ENCODE peak calls at places on chromosomes 1 and 21, in five cellular contexts. A, Q, H, E and F are unnamed samples.

GRCh38 chr1:65630855-65631254 is 161.8 kb upstream of the PDE4B start:
- DNase-seq in H (no peak), A (no peak), E (no peak), Q (no peak), F (no peak)

GRCh38 chr1:161196111-161196510 is 2.7 kb downstream of the ADAMTS4 start:
- DNase-seq in E (no peak), Q (no peak), H (no peak), A (no peak), F (no peak)

GRCh38 chr1:204738506-204738905 is 53.0 kb upstream of the LRRN2 start:
- DNase-seq in A (no peak), Q (no peak), H (no peak), E (no peak), F (no peak)

GRCh38 chr1:78779831-78780230 is 130.2 kb downstream of the IFI44 start:
- DNase-seq in H (no peak), E (no peak), Q (no peak), A (no peak), F (no peak)

GRCh38 chr1:182702826-182703524 is 18.6 kb upstream of the RGS8 start:
- DNase-seq in Q (no peak), A (no peak), E (no peak), H (no peak), F (no peak)

GRCh38 chr21:28336299-28336698 is 656.4 kb downstream of the LTN1 start:
- DNase-seq in Q (no peak), H (peak), E (no peak), A (no peak), F (no peak)

GRCh38 chr1:119711804-119712341 is at the start of gene PHGDH:
- DNase-seq in Q (peak), H (peak), E (peak), A (peak), F (peak)

GRCh38 chr21:18298228-18298627 is 53.6 kb downstream of the CHODL start:
- DNase-seq in E (no peak), H (no peak), A (no peak), Q (no peak), F (no peak)

GRCh38 chr1:214952648-214953047 is 129.9 kb upstream of the KCNK2 start:
- DNase-seq in E (no peak), A (no peak), Q (no peak), H (no peak), F (peak)

GRCh38 chr1:100631015-100631521 is 88.5 kb upstream of the VCAM1 start:
- DNase-seq in E (no peak), A (no peak), H (no peak), Q (no peak), F (no peak)

GRCh38 chr1:234398849-234399381 is 25.7 kb downstream of the COA6 start:
- DNase-seq in H (no peak), E (peak), A (no peak), Q (no peak), F (no peak)

GRCh38 chr21:34830386-34831140 is 161.8 kb downstream of the CLIC6 start:
- DNase-seq in A (no peak), H (no peak), Q (no peak), E (no peak), F (no peak)

GRCh38 chr1:30422251-30422650 is 301.1 kb downstream of the MATN1 start:
- DNase-seq in E (no peak), Q (no peak), H (no peak), A (no peak), F (peak)

GRCh38 chr1:14443164-14443787 is 155.2 kb upstream of the KAZN start:
- DNase-seq in A (no peak), E (no peak), Q (peak), H (no peak), F (no peak)

GRCh38 chr1:8089535-8090228 is 63.6 kb upstream of the ERRFI1 start:
- DNase-seq in H (no peak), E (no peak), Q (no peak), A (no peak), F (no peak)

GRCh38 chr1:24020032-24020431 is 39.9 kb upstream of the SRSF10 start:
- DNase-seq in A (no peak), H (no peak), Q (no peak), E (no peak), F (no peak)

GRCh38 chr1:40432644-40433385 is 17.5 kb upstream of the ZFP69B start:
- DNase-seq in E (no peak), A (no peak), H (no peak), Q (no peak), F (no peak)

GRCh38 chr1:147879911-147880310 is 22.7 kb upstream of the GJA8 start:
- DNase-seq in E (no peak), H (no peak), Q (no peak), A (no peak), F (no peak)

GRCh38 chr1:7761103-7761502 is 10.0 kb upstream of the VAMP3 start:
- DNase-seq in E (no peak), H (no peak), Q (no peak), A (no peak), F (no peak)

GRCh38 chr1:235865565-235866206 is 1.0 kb downstream of the LYST start:
- DNase-seq in A (no peak), Q (no peak), E (no peak), H (no peak), F (no peak)

DNA sequence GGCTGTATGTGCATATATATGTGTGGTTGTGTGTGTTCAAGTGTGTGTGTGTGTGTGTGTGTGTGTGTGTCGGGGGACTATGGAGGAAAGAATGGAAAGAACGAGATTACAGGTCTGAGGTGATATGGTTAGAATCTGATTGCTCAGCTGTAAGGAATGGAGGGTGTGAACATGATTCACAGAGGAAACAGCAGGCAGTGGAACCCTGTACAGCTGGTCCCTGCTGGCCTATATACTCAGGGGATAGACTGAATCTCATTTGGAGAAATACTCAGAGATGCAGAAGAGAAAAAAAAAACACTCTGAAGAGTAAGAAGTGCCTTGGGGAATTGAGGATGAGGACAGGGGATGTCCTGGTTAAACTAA is 180.1 kb upstream of the ESRRG start:
- DNase-seq in Q (no peak), A (no peak), E (no peak), H (no peak), F (no peak)
- TF ChIP-seq KDM1A in Q (no peak), A (no peak), E (no peak), H (no peak), F (no peak)

GRCh38 chr1:226125097-226125630 is 61.4 kb downstream of the ACBD3 start:
- DNase-seq in E (peak), A (peak), Q (peak), H (peak), F (peak)
- H3K4me2 ChIP-seq in E (peak), A (peak), Q (peak), H (peak), F (peak)

DNA sequence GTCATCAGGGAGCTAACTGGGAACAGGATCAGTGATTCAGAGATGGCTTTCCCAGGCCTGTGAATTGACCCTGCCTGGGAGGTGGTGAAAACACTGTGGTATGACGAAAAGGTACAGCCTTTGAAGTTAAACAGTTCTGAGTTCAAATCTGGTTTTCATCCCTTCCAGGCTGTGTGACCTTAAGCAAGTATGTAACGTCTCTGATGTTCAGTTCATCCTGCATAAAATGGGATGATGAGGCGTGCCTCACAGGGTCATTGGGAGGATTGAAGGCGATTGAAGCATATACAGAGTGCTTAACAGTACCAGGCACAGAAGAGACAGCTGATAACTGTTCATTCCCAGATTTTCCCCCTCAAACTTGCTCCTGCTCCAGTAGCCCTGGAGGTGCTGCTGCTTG is 11.0 kb downstream of the KCNC4 start:
- DNase-seq in A (no peak), Q (no peak), H (no peak), E (no peak), F (no peak)
- TF ChIP-seq KDM1A in A (no peak), Q (no peak), H (no peak), E (no peak), F (no peak)

GRCh38 chr1:207431508-207431907 is 22.6 kb upstream of the CR2 start:
- DNase-seq in E (no peak), A (no peak), H (no peak), Q (no peak), F (no peak)

GRCh38 chr1:207429963-207430362 is 24.2 kb upstream of the CR2 start:
- DNase-seq in E (peak), Q (no peak), A (no peak), H (no peak), F (no peak)

GRCh38 chr1:207428783-207429182 is 25.3 kb upstream of the CR2 start:
- DNase-seq in Q (no peak), H (no peak), E (no peak), A (no peak), F (no peak)

GRCh38 chr1:207427832-207428231 is 26.3 kb upstream of the CR2 start:
- DNase-seq in A (no peak), Q (no peak), E (no peak), H (no peak), F (no peak)

GRCh38 chr1:207430602-207431001 is 23.5 kb upstream of the CR2 start:
- DNase-seq in Q (no peak), H (no peak), E (peak), A (no peak), F (no peak)
- H3K4me2 ChIP-seq in Q (no peak), H (no peak), E (peak), A (no peak), F (no peak)

DNA sequence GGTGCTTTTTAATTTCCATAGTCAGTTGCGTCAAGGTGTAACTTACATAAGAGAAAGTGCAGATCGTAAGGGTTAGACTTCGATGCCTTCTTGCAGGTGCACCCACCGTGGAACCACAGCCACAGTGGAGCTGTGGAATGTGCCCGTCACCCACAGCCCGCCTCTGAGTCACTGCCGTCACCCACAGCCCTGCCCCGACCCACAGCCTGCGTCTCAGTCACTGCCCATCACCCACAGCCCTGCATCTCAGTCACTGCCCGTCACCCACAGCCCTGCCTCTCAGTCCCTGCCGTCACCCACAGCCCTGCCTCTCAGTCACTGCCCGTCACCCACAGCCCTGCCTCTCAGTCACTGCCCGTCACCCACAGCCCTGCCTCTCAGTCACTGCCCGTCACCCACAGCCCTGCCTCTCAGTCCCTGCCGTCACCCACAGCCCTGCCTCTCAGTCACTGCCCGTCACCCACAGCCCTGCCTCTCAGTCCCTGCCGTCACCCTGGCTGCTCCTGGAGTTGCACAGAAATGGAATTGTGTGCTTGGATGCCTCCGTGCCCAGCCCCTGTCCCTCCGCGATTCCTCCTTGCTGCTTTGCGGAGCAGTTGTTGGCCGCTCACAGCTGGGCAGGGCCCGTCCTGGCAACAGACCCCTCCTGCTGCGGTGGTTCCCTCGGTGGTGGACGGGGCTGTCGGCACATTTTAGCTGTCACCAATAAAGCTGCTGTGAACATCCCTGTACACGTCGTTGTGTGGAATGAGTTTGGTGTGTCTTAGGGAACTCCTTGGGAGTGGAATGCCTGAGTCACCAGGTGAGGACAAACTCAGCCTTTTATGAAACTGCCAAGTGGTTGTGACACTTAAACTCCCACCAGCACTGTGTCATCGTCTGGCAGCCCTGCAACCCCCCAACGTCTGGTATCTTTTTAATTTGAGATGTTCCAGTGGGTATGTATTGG is 44.9 kb upstream of the COL6A2 start:
- DNase-seq in E (no peak), Q (no peak), A (no peak), H (no peak), F (no peak)
- TF ChIP-seq KDM1A in E (no peak), Q (no peak), A (no peak), H (no peak), F (no peak)

DNA sequence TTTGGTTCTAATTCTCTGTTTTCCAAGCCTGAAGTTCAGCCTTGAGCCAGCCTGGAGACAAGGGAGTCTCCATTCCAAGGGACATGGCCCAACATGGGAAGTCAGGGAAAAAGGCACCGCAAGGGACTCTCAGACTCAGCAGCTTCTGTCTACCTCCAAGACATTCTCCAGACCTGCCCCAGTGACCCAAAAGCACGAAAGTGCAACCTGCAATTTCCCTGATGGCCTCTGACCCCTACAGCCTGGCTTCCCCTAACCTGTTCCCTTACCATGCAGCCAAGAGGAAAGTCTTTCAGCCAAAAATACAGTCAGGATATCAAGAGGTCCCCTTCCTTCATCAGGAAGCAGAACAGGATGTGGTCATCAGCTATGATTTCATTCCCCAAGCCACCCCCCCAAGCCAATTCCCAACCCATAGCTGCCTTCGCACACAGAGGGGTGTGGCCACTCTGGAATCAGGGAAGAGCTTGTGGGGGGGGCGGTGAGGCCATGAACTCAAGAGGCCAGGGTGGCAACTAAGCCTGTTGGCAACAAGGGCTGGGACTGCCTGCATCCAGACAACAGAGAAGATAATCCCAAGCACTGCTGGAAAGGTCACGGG is 59.2 kb downstream of the TIAM1 start:
- DNase-seq in E (no peak), A (no peak), H (no peak), Q (no peak), F (no peak)
- H3K4me2 ChIP-seq in E (no peak), A (no peak), H (no peak), Q (no peak), F (no peak)

GRCh38 chr1:160085686-160086089 is 4.3 kb downstream of the KCNJ9 start:
- DNase-seq in A (peak), H (peak), E (no peak), Q (peak), F (peak)
- TF ChIP-seq KDM1A in A (no peak), H (no peak), E (no peak), Q (no peak), F (no peak)

GRCh38 chr1:166905136-166905535 is 29.1 kb upstream of the TADA1 start:
- DNase-seq in E (no peak), H (no peak), Q (no peak), A (no peak), F (no peak)

GRCh38 chr1:166907051-166907450 is 31.0 kb upstream of the TADA1 start:
- DNase-seq in A (no peak), Q (no peak), E (no peak), H (no peak), F (no peak)

GRCh38 chr1:166906647-166907046 is 30.6 kb upstream of the TADA1 start:
- DNase-seq in A (no peak), H (no peak), E (no peak), Q (no peak), F (no peak)

GRCh38 chr1:166907763-166908162 is 31.7 kb upstream of the TADA1 start:
- DNase-seq in E (peak), H (no peak), A (no peak), Q (no peak), F (no peak)

GRCh38 chr1:166905930-166906329 is 29.9 kb upstream of the TADA1 start:
- DNase-seq in Q (no peak), H (no peak), E (no peak), A (no peak), F (no peak)
- H3K4me2 ChIP-seq in Q (no peak), H (no peak), E (no peak), A (no peak), F (no peak)